ENCODE peak calls at places on chromosomes 11 and 22, in four cellular contexts. A, L, H and I are unnamed samples.

GRCh38 chr11:9748361-9748970 is 84.6 kb downstream of the SWAP70 start:
- DNase-seq in A (peak), L (peak), H (no peak), I (peak)

GRCh38 chr22:27311666-27312566 is 489.6 kb downstream of the MN1 start:
- DNase-seq in A (no peak), L (no peak), H (no peak), I (no peak)

GRCh38 chr11:68363771-68364170 is 51.4 kb downstream of the LRP5 start:
- DNase-seq in A (no peak), L (no peak), H (no peak), I (no peak)

GRCh38 chr11:107408762-107409200 is 48.8 kb downstream of the CWF19L2 start:
- DNase-seq in A (no peak), L (no peak), H (no peak), I (no peak)

GRCh38 chr11:132471491-132471890 is 1060.8 kb downstream of the OPCML start:
- DNase-seq in A (no peak), L (no peak), H (no peak), I (no peak)

GRCh38 chr11:2801711-2802388 is 83.7 kb downstream of the CDKN1C start:
- DNase-seq in A (no peak), L (peak), H (peak), I (no peak)

GRCh38 chr11:47220401-47220821 is 5.6 kb downstream of the DDB2 start:
- DNase-seq in A (no peak), L (no peak), H (no peak), I (no peak)

GRCh38 chr22:43331064-43331435 is 12.1 kb downstream of the SCUBE1 start:
- DNase-seq in A (no peak), L (no peak), H (no peak), I (no peak)

GRCh38 chr11:106996691-106997090 is 21.6 kb downstream of the GUCY1A2 start:
- DNase-seq in A (no peak), L (no peak), H (no peak), I (no peak)

GRCh38 chr11:109892321-109892794 is 200.8 kb upstream of the ZC3H12C start:
- DNase-seq in A (no peak), L (no peak), H (no peak), I (no peak)

DNA sequence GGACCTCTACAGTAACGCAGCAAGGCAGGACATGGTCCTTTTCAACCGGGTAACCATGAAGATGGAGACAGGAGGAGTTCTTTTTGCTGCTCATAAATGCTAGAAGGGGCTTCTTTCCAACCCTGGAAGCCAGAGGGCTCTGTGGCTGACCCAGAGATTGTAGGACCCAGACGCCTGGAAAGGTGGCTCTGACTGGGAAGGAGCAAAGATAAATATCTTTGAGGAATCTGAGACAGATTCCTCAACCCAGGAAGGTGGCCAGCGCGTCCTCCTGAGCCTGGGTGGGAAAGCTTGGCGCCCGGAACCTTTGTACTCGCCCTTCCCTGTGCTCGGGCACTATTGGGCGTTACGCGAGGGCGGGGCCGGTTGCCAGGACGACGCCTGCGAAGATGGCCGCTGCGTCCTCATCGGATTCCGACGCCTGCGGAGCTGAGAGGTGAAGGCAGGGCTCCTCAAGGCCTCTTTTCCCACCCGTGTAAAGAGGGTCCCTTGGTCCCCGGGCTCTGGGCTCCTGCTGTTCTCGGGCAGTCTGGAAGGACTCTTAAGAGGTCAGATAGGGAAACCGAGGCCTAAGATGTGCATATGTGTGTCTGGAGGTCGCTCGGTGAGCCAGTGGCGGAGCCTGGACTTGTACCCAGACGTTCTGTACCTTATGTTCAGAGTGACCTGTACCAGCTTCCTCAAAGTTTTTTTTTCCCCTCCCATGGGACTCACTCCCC is at the start of gene BBS1:
- DNase-seq in A (peak), L (peak), H (peak), I (peak)
- TF ChIP-seq CTCF in A (no peak), L (no peak), H (peak), I (no peak)

GRCh38 chr22:30452861-30453260 is 19.0 kb downstream of the SEC14L3 start:
- DNase-seq in A (no peak), L (no peak), H (no peak), I (no peak)

GRCh38 chr22:30457964-30458363 is 13.9 kb downstream of the SEC14L3 start:
- DNase-seq in A (no peak), L (no peak), H (no peak), I (no peak)

GRCh38 chr22:30459206-30460052 is 12.4 kb downstream of the SEC14L3 start:
- DNase-seq in A (no peak), L (no peak), H (no peak), I (no peak)

GRCh38 chr22:30453731-30454510 is 17.9 kb downstream of the SEC14L3 start:
- DNase-seq in A (no peak), L (no peak), H (no peak), I (no peak)
- TF ChIP-seq CTCF in A (no peak), L (no peak), H (no peak), I (peak)

GRCh38 chr11:24386551-24387404 is 110.1 kb upstream of the LUZP2 start:
- DNase-seq in A (no peak), L (no peak), H (no peak), I (no peak)
- TF ChIP-seq CTCF in A (no peak), L (peak), H (peak), I (peak)

GRCh38 chr11:34104680-34105078 is 750 bp upstream of the NAT10 start:
- DNase-seq in A (no peak), L (no peak), H (no peak), I (no peak)
- TF ChIP-seq CTCF in A (no peak), L (no peak), H (no peak), I (no peak)

DNA sequence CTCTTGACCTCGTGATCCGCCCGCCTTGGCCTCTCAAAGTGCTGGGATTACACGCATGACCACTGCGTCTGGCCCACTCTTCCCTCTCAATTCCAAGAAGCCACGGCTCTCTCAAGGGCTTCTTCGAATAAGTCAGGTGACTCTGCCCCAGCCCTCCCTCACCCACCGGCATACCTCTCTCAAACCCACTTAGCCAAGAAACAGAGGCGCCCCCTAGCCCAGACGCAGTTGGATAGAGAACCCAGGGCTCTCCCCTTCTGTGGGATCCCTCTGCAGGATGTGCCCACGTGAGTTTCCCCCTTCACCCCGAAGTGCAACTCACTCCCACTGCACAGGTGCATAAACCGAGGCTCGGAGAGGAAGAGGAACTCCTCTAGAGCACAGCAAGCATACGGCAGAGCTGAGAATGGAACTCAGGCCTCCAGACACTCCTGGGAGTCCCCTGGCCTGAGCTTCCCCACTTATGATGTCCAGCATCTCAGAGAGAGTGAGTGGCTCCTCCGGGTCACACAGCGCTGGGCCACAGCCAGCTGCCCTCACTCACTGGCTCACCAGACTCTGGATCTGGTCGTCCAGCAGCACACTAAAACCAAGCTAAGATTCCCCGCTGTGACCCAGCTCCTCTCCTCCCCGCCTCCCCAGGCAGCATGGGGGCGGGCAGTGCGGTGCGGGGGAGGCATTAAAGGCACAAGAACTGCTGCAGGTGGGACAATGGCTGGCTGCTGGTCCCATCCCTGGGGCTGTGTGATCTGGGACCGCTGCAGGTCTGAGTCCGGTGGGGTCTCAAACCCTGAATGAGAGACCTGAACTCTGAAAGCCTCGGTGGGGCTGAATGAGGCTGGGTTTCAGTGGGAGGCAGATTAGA is 16.8 kb upstream of the RGL4 start:
- DNase-seq in A (no peak), L (no peak), H (no peak), I (no peak)
- TF ChIP-seq CTCF in A (no peak), L (no peak), H (no peak), I (no peak)

GRCh38 chr11:60631939-60632338 is 67.5 kb upstream of the MS4A8 start:
- DNase-seq in A (no peak), L (no peak), H (no peak), I (no peak)

GRCh38 chr11:60629399-60629798 is 70.0 kb upstream of the MS4A8 start:
- DNase-seq in A (no peak), L (no peak), H (no peak), I (no peak)

GRCh38 chr11:60633645-60634044 is 65.8 kb upstream of the MS4A8 start:
- DNase-seq in A (no peak), L (no peak), H (no peak), I (no peak)

GRCh38 chr11:60634151-60634550 is 65.3 kb upstream of the MS4A8 start:
- DNase-seq in A (no peak), L (no peak), H (no peak), I (no peak)
- TF ChIP-seq CTCF in A (no peak), L (no peak), H (no peak), I (peak)

DNA sequence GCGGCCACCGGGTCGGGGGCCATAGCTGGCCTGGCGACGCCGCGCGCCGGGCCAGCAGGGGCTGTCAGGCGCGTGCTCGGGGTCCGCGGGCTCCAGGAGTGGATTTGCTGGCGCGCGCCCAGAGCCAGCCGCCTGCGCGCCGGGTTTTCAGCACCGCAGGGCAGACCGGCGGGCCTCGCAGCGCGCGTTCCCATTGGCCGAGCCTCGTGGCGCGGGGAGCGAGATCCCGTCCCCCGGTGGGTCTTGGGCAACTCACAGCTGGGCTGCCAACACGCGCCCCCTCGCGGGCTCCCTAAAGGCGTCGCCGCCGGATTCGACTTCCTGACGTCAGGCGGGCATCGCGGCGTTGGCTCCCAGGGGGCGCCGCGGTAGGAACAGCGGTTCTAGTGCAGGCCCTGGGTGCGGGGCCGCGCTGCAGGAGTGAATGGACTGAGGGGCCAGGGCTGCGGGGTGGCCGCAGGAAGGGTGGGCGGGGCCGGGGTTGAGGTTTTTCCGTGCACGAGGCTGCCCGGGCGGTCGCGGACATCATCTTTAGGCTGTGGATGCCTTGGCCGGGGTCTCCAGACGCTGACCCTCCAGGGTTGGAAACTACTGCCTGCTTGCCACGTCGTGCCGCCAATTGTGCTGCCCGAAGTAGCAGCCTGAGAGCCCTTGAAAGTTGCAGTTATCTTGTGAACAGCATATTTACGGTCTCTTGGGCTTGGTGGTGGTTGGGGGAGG is at the start of gene FADS1:
- DNase-seq in A (peak), L (peak), H (peak), I (peak)
- TF ChIP-seq CTCF in A (peak), L (peak), H (peak), I (peak)

DNA sequence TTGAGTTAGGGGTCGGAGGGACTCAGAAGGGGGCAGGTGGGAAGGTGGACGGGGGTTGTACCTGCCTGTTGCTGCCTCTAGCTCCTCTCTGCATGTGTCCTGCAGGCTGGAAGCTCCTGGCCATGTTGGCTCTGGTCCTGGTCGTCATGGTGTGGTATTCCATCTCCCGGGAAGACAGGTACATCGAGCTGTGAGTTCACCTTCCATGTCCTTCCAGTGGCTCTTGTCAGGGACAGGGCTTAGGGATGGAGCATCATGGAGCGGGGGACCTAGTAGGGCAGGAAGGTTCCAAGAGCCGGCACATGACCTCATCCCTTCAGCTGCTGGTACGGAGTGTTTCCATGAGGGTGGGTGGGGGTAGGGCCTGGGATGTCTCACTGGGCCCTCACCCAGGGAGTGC is 50.9 kb downstream of the ST3GAL4 start:
- DNase-seq in A (no peak), L (no peak), H (no peak), I (no peak)
- TF ChIP-seq CTCF in A (no peak), L (no peak), H (no peak), I (no peak)

GRCh38 chr11:130670200-130670599 is 221.8 kb downstream of the ADAMTS15 start:
- DNase-seq in A (no peak), L (no peak), H (no peak), I (no peak)

GRCh38 chr11:130671801-130672700 is 223.6 kb downstream of the ADAMTS15 start:
- DNase-seq in A (no peak), L (peak), H (peak), I (no peak)

GRCh38 chr11:130668751-130669150 is 220.3 kb downstream of the ADAMTS15 start:
- DNase-seq in A (no peak), L (no peak), H (no peak), I (no peak)

GRCh38 chr11:130666781-130667251 is 218.4 kb downstream of the ADAMTS15 start:
- DNase-seq in A (no peak), L (no peak), H (no peak), I (no peak)
- TF ChIP-seq CTCF in A (no peak), L (no peak), H (peak), I (no peak)